ENCODE peak calls at places on chromosome X, in nine cellular contexts. One of them, this sample, is unnamed. For H3K36me3, the result is how much of the 10 kb centered on the place peaks cover.

GRCh38 chrX:20265726-20266681 is 705 bp downstream of the RPS6KA3 start:
- DNase-seq in kidney epithelial cell: no peak
- DNase-seq in astrocyte: no peak
- DNase-seq in left lung: peak
- DNase-seq in OCI-LY7: peak
- DNase-seq in kidney: peak
- DNase-seq in fibroblast of lung: peak
- DNase-seq in heart left ventricle: peak
- DNase-seq in pancreas: peak
- DNase-seq in this sample: no peak

GRCh38 chrX:42096262-42096939 is 173.0 kb upstream of the CASK start:
- DNase-seq in astrocyte: peak
- DNase-seq in OCI-LY7: no peak
- DNase-seq in kidney: no peak
- DNase-seq in left lung: no peak
- DNase-seq in heart left ventricle: peak
- DNase-seq in kidney epithelial cell: peak
- DNase-seq in pancreas: no peak
- DNase-seq in fibroblast of lung: peak
- DNase-seq in this sample: peak

GRCh38 chrX:80237072-80237471 is 183.2 kb upstream of the TENT5D start:
- DNase-seq in heart left ventricle: no peak
- DNase-seq in left lung: no peak
- DNase-seq in kidney: no peak
- DNase-seq in OCI-LY7: no peak
- DNase-seq in kidney epithelial cell: no peak
- DNase-seq in pancreas: no peak
- DNase-seq in fibroblast of lung: no peak
- DNase-seq in astrocyte: no peak
- DNase-seq in this sample: no peak

GRCh38 chrX:131792356-131792749 is 230.7 kb upstream of the STK26 start:
- DNase-seq in fibroblast of lung: peak
- DNase-seq in OCI-LY7: no peak
- DNase-seq in kidney: peak
- DNase-seq in pancreas: peak
- DNase-seq in left lung: no peak
- DNase-seq in heart left ventricle: peak
- DNase-seq in astrocyte: peak
- DNase-seq in kidney epithelial cell: peak
- DNase-seq in this sample: no peak

GRCh38 chrX:37871626-37872302 is 24.4 kb upstream of the DYNLT3 start:
- DNase-seq in pancreas: no peak
- DNase-seq in heart left ventricle: peak
- DNase-seq in OCI-LY7: no peak
- DNase-seq in fibroblast of lung: peak
- DNase-seq in kidney epithelial cell: peak
- DNase-seq in kidney: no peak
- DNase-seq in left lung: no peak
- DNase-seq in astrocyte: peak
- DNase-seq in this sample: peak

GRCh38 chrX:107731831-107732502 is 43.6 kb downstream of the TSC22D3 start:
- DNase-seq in pancreas: peak
- DNase-seq in OCI-LY7: no peak
- DNase-seq in astrocyte: peak
- DNase-seq in kidney: peak
- DNase-seq in heart left ventricle: peak
- DNase-seq in fibroblast of lung: peak
- DNase-seq in kidney epithelial cell: peak
- DNase-seq in left lung: peak
- DNase-seq in this sample: no peak

GRCh38 chrX:151393514-151393913 is 3.5 kb upstream of the VMA21 start:
- DNase-seq in astrocyte: no peak
- DNase-seq in left lung: no peak
- DNase-seq in kidney: no peak
- DNase-seq in pancreas: no peak
- DNase-seq in kidney epithelial cell: no peak
- DNase-seq in fibroblast of lung: no peak
- DNase-seq in OCI-LY7: peak
- DNase-seq in heart left ventricle: no peak
- DNase-seq in this sample: no peak

GRCh38 chrX:136529795-136530194 is 2.2 kb upstream of the VGLL1 start:
- DNase-seq in kidney: no peak
- DNase-seq in fibroblast of lung: no peak
- DNase-seq in kidney epithelial cell: no peak
- DNase-seq in astrocyte: no peak
- DNase-seq in heart left ventricle: no peak
- DNase-seq in OCI-LY7: no peak
- DNase-seq in left lung: no peak
- DNase-seq in pancreas: no peak
- DNase-seq in this sample: no peak

GRCh38 chrX:48919947-48920712 is 1.3 kb upstream of the PIM2 start:
- DNase-seq in astrocyte: no peak
- DNase-seq in kidney epithelial cell: no peak
- DNase-seq in kidney: peak
- DNase-seq in fibroblast of lung: no peak
- DNase-seq in heart left ventricle: no peak
- DNase-seq in OCI-LY7: peak
- DNase-seq in left lung: no peak
- DNase-seq in pancreas: no peak
- DNase-seq in this sample: no peak

GRCh38 chrX:136999021-136999420 is 34.8 kb downstream of the GPR101 start:
- DNase-seq in pancreas: no peak
- DNase-seq in heart left ventricle: no peak
- DNase-seq in OCI-LY7: no peak
- DNase-seq in left lung: no peak
- DNase-seq in kidney: no peak
- DNase-seq in kidney epithelial cell: no peak
- DNase-seq in astrocyte: no peak
- DNase-seq in fibroblast of lung: no peak
- DNase-seq in this sample: no peak

GRCh38 chrX:96906741-96907140 is 23.0 kb downstream of the RPA4 start:
- DNase-seq in left lung: no peak
- DNase-seq in pancreas: no peak
- DNase-seq in kidney: no peak
- DNase-seq in OCI-LY7: no peak
- DNase-seq in kidney epithelial cell: no peak
- DNase-seq in astrocyte: peak
- DNase-seq in heart left ventricle: no peak
- DNase-seq in fibroblast of lung: peak
- DNase-seq in this sample: no peak

GRCh38 chrX:40130207-40130606 is 32.4 kb upstream of the BCOR start:
- DNase-seq in heart left ventricle: peak
- DNase-seq in fibroblast of lung: peak
- DNase-seq in kidney epithelial cell: peak
- DNase-seq in pancreas: no peak
- DNase-seq in astrocyte: peak
- DNase-seq in OCI-LY7: no peak
- DNase-seq in kidney: no peak
- DNase-seq in left lung: no peak
- DNase-seq in this sample: no peak

GRCh38 chrX:39935414-39936064 is 162.2 kb downstream of the BCOR start:
- DNase-seq in kidney: peak
- DNase-seq in kidney epithelial cell: no peak
- DNase-seq in astrocyte: peak
- DNase-seq in left lung: no peak
- DNase-seq in heart left ventricle: no peak
- DNase-seq in OCI-LY7: no peak
- DNase-seq in pancreas: no peak
- DNase-seq in fibroblast of lung: peak
- DNase-seq in this sample: no peak

GRCh38 chrX:72054776-72055495 is 76.8 kb downstream of the RTL5 start:
- DNase-seq in heart left ventricle: no peak
- DNase-seq in left lung: no peak
- DNase-seq in OCI-LY7: no peak
- DNase-seq in kidney epithelial cell: no peak
- DNase-seq in astrocyte: no peak
- DNase-seq in fibroblast of lung: no peak
- DNase-seq in pancreas: no peak
- DNase-seq in kidney: no peak
- DNase-seq in this sample: no peak

GRCh38 chrX:140389331-140389730 is 115.5 kb downstream of the SOX3 start:
- DNase-seq in kidney epithelial cell: peak
- DNase-seq in kidney: no peak
- DNase-seq in fibroblast of lung: no peak
- DNase-seq in OCI-LY7: no peak
- DNase-seq in pancreas: no peak
- DNase-seq in astrocyte: no peak
- DNase-seq in heart left ventricle: no peak
- DNase-seq in left lung: no peak
- DNase-seq in this sample: no peak

GRCh38 chrX:108399427-108400165 is 38.6 kb downstream of the COL4A6 start:
- DNase-seq in kidney: no peak
- DNase-seq in kidney epithelial cell: no peak
- DNase-seq in heart left ventricle: no peak
- DNase-seq in left lung: no peak
- DNase-seq in fibroblast of lung: peak
- DNase-seq in pancreas: no peak
- DNase-seq in astrocyte: peak
- DNase-seq in OCI-LY7: no peak
- DNase-seq in this sample: peak

GRCh38 chrX:133188631-133189030 is 29.5 kb downstream of the TFDP3 start:
- DNase-seq in astrocyte: no peak
- DNase-seq in pancreas: no peak
- DNase-seq in kidney: no peak
- DNase-seq in kidney epithelial cell: no peak
- DNase-seq in left lung: no peak
- DNase-seq in heart left ventricle: no peak
- DNase-seq in fibroblast of lung: no peak
- DNase-seq in OCI-LY7: no peak
- DNase-seq in this sample: no peak

GRCh38 chrX:319579-320125 is 1.1 kb upstream of the GTPBP6 start:
- DNase-seq in kidney: peak
- DNase-seq in fibroblast of lung: no peak
- DNase-seq in OCI-LY7: no peak
- DNase-seq in left lung: peak
- DNase-seq in astrocyte: no peak
- DNase-seq in pancreas: peak
- DNase-seq in kidney epithelial cell: no peak
- DNase-seq in heart left ventricle: peak
- DNase-seq in this sample: no peak

GRCh38 chrX:43654431-43655150 is 1.5 kb upstream of the MAOA start:
- DNase-seq in kidney: peak
- DNase-seq in kidney epithelial cell: peak
- DNase-seq in left lung: peak
- DNase-seq in OCI-LY7: peak
- DNase-seq in fibroblast of lung: peak
- DNase-seq in astrocyte: peak
- DNase-seq in pancreas: peak
- DNase-seq in heart left ventricle: peak
- DNase-seq in this sample: peak
- TF ChIP-seq CTCF in kidney: no peak
- TF ChIP-seq CTCF in kidney epithelial cell: peak
- TF ChIP-seq CTCF in left lung: no peak
- TF ChIP-seq CTCF in OCI-LY7: peak
- TF ChIP-seq CTCF in fibroblast of lung: no peak
- TF ChIP-seq CTCF in astrocyte: no peak
- TF ChIP-seq CTCF in pancreas: no peak
- TF ChIP-seq CTCF in heart left ventricle: peak
- TF ChIP-seq CTCF in this sample: peak

GRCh38 chrX:53669258-53669657 is 17.3 kb downstream of the HUWE1 start:
- DNase-seq in fibroblast of lung: no peak
- DNase-seq in OCI-LY7: no peak
- DNase-seq in left lung: no peak
- DNase-seq in pancreas: no peak
- DNase-seq in astrocyte: no peak
- DNase-seq in kidney epithelial cell: no peak
- DNase-seq in kidney: no peak
- DNase-seq in heart left ventricle: no peak
- DNase-seq in this sample: no peak
- H3K36me3 ChIP-seq in fibroblast of lung: under half
- H3K36me3 ChIP-seq in OCI-LY7: half or more
- H3K36me3 ChIP-seq in left lung: under half
- H3K36me3 ChIP-seq in pancreas: under half
- H3K36me3 ChIP-seq in astrocyte: under half
- H3K36me3 ChIP-seq in kidney epithelial cell: under half
- H3K36me3 ChIP-seq in kidney: under half
- H3K36me3 ChIP-seq in heart left ventricle: under half
- H3K36me3 ChIP-seq in this sample: under half

GRCh38 chrX:2497961-2498780 is 2.6 kb downstream of the DHRSX start:
- DNase-seq in astrocyte: peak
- DNase-seq in heart left ventricle: no peak
- DNase-seq in pancreas: no peak
- DNase-seq in kidney: no peak
- DNase-seq in kidney epithelial cell: no peak
- DNase-seq in fibroblast of lung: peak
- DNase-seq in OCI-LY7: no peak
- DNase-seq in left lung: no peak
- DNase-seq in this sample: no peak

GRCh38 chrX:2500091-2500680 is 590 bp downstream of the DHRSX start:
- DNase-seq in fibroblast of lung: peak
- DNase-seq in kidney epithelial cell: no peak
- DNase-seq in OCI-LY7: peak
- DNase-seq in heart left ventricle: peak
- DNase-seq in pancreas: peak
- DNase-seq in astrocyte: peak
- DNase-seq in left lung: peak
- DNase-seq in kidney: peak
- DNase-seq in this sample: no peak

GRCh38 chrX:2500681-2501151 is at the start of the genes DHRSX and ZBED1:
- DNase-seq in left lung: peak
- DNase-seq in heart left ventricle: peak
- DNase-seq in pancreas: peak
- DNase-seq in fibroblast of lung: peak
- DNase-seq in kidney epithelial cell: no peak
- DNase-seq in kidney: peak
- DNase-seq in astrocyte: no peak
- DNase-seq in OCI-LY7: peak
- DNase-seq in this sample: no peak

GRCh38 chrX:2499507-2499906 is 1.3 kb downstream of the DHRSX start:
- DNase-seq in OCI-LY7: no peak
- DNase-seq in kidney: no peak
- DNase-seq in pancreas: no peak
- DNase-seq in astrocyte: no peak
- DNase-seq in left lung: no peak
- DNase-seq in heart left ventricle: no peak
- DNase-seq in fibroblast of lung: no peak
- DNase-seq in kidney epithelial cell: no peak
- DNase-seq in this sample: no peak

GRCh38 chrX:2498781-2499302 is 1.9 kb downstream of the DHRSX start:
- DNase-seq in heart left ventricle: no peak
- DNase-seq in kidney epithelial cell: no peak
- DNase-seq in astrocyte: peak
- DNase-seq in fibroblast of lung: peak
- DNase-seq in left lung: no peak
- DNase-seq in pancreas: no peak
- DNase-seq in kidney: no peak
- DNase-seq in OCI-LY7: peak
- DNase-seq in this sample: no peak
- H3K4me3 ChIP-seq in heart left ventricle: peak
- H3K4me3 ChIP-seq in kidney epithelial cell: peak
- H3K4me3 ChIP-seq in astrocyte: peak
- H3K4me3 ChIP-seq in fibroblast of lung: peak
- H3K4me3 ChIP-seq in left lung: peak
- H3K4me3 ChIP-seq in pancreas: peak
- H3K4me3 ChIP-seq in kidney: peak
- H3K4me3 ChIP-seq in OCI-LY7: peak
- H3K4me3 ChIP-seq in this sample: peak

DNA sequence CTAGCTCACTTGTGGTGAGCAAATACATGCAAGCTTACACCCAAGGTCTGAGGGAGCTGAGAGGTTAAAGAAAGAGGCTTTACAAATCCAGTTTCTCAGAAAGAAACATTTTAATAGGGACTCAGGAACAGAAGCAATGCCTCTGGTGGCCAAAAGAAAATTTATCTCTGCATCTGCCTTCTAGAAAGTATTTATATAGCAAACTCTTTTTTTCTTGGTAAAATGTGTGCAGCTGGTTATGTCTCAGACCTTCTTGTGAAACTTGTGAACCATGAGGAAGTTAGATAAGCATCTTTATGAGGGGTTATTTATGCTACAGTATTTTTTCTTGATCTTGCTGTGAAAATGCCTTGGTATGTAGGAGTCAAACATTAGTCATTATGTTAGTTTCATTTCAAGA is 48.5 kb upstream of the CYSLTR1 start:
- DNase-seq in left lung: no peak
- DNase-seq in pancreas: no peak
- DNase-seq in kidney epithelial cell: peak
- DNase-seq in kidney: no peak
- DNase-seq in astrocyte: no peak
- DNase-seq in OCI-LY7: no peak
- DNase-seq in heart left ventricle: no peak
- DNase-seq in fibroblast of lung: no peak
- DNase-seq in this sample: no peak
- TF ChIP-seq CTCF in left lung: no peak
- TF ChIP-seq CTCF in pancreas: no peak
- TF ChIP-seq CTCF in kidney epithelial cell: no peak
- TF ChIP-seq CTCF in kidney: no peak
- TF ChIP-seq CTCF in astrocyte: no peak
- TF ChIP-seq CTCF in OCI-LY7: no peak
- TF ChIP-seq CTCF in heart left ventricle: no peak
- TF ChIP-seq CTCF in fibroblast of lung: no peak
- TF ChIP-seq CTCF in this sample: no peak